ENCODE peak calls at places on chromosomes 16 and 17, in six cellular contexts. L, V, W, E, U and Q are unnamed samples.

GRCh38 chr17:29292071-29292991 is 1.6 kb downstream of the NUFIP2 start:
- DNase-seq in W (peak), E (peak), V (no peak), L (peak), U (peak), Q (peak)

GRCh38 chr17:4854181-4854681 is 21.1 kb downstream of the MINK1 start:
- DNase-seq in W (peak), V (no peak), L (no peak), U (no peak), E (peak), Q (no peak)

GRCh38 chr17:20203761-20204263 is 194.7 kb downstream of the SPECC1 start:
- DNase-seq in V (peak), L (no peak), E (no peak), W (no peak), U (no peak), Q (no peak)

GRCh38 chr17:66900126-66901010 is 64.1 kb upstream of the CACNG4 start:
- DNase-seq in V (no peak), E (no peak), U (peak), W (peak), L (no peak), Q (no peak)

GRCh38 chr17:80559688-80560290 is 15.2 kb downstream of the RPTOR start:
- DNase-seq in L (no peak), V (peak), U (peak), W (no peak), E (no peak), Q (no peak)

GRCh38 chr17:48023408-48024148 is 14.0 kb downstream of the COPZ2 start:
- DNase-seq in U (peak), V (peak), E (peak), W (peak), L (peak), Q (peak)

GRCh38 chr17:1737531-1738291 is 5.0 kb upstream of the SERPINF2 start:
- DNase-seq in E (no peak), U (no peak), W (no peak), V (no peak), L (no peak), Q (no peak)

GRCh38 chr16:54417384-54417783 is 130.8 kb upstream of the IRX3 start:
- DNase-seq in E (no peak), U (no peak), W (no peak), V (no peak), L (no peak), Q (no peak)